ENCODE peak calls at places on chromosomes 7 and 10, in seven cellular contexts. Z is fibroblast of lung, Y is neuronal stem cell, U is H9, O is astrocyte, D is keratinocyte, L is mammary epithelial cell. I is an unnamed sample.
A peak's percentile ranks its signal among the peaks of the same experiment; 100 is the strongest.

GRCh38 chr10:128044186-128044585 is 82.0 kb downstream of the MKI67 start:
- DNase-seq in D (no peak), U (no peak), L (no peak), Y (no peak), Z (no peak), O (no peak), I (no peak)

GRCh38 chr10:17410907-17411306 is 43.5 kb downstream of the ST8SIA6 start:
- DNase-seq in Y (no peak), L (no peak), U (no peak), Z (no peak), D (no peak), O (no peak), I (no peak)

GRCh38 chr7:33905389-33906032 is at the start of gene BMPER:
- DNase-seq in O (no peak), Z (no peak), L (peak; percentile 37), U (peak; percentile 82), Y (peak; percentile 49), D (no peak), I (no peak)

GRCh38 chr10:121466424-121466823 is 131.8 kb downstream of the FGFR2 start:
- DNase-seq in L (no peak), D (no peak), U (no peak), Y (no peak), Z (no peak), O (no peak), I (no peak)

GRCh38 chr7:151191544-151191943 is 4.5 kb upstream of the ASB10 start:
- DNase-seq in D (no peak), Z (no peak), O (no peak), U (no peak), Y (no peak), L (no peak), I (no peak)

GRCh38 chr7:99446096-99446495 is 7.4 kb downstream of the CPSF4 start:
- DNase-seq in Z (no peak), U (no peak), Y (no peak), D (no peak), L (no peak), O (no peak), I (no peak)

GRCh38 chr7:55309040-55309991 is 55.8 kb upstream of the LANCL2 start:
- DNase-seq in U (no peak), Y (no peak), O (peak; percentile 2), Z (no peak), L (no peak), D (no peak), I (no peak)

GRCh38 chr10:18400201-18400910 is 251.0 kb downstream of the NSUN6 start:
- DNase-seq in L (no peak), U (peak; percentile 32), O (no peak), Y (no peak), Z (peak; percentile 52), D (no peak), I (no peak)

GRCh38 chr10:50851884-50852671 is 33.3 kb downstream of the A1CF start:
- DNase-seq in U (no peak), Z (no peak), D (no peak), L (no peak), O (no peak), Y (no peak), I (no peak)

GRCh38 chr7:97693586-97693985 is 38.3 kb upstream of the TAC1 start:
- DNase-seq in Y (no peak), U (no peak), O (no peak), L (no peak), D (no peak), Z (no peak), I (no peak)

GRCh38 chr10:15735766-15736165 is 16.0 kb upstream of the ITGA8 start:
- DNase-seq in U (no peak), Y (no peak), Z (peak; percentile 86), D (no peak), O (peak; percentile 6), L (no peak), I (no peak)

GRCh38 chr10:52533986-52534385 is 219.9 kb downstream of the DKK1 start:
- DNase-seq in D (no peak), L (peak; percentile 28), O (no peak), Y (no peak), U (no peak), Z (no peak), I (no peak)

GRCh38 chr10:21334891-21335696 is 190.4 kb downstream of the SKIDA1 start:
- DNase-seq in L (peak; percentile 89), D (peak; percentile 80), U (no peak), O (peak; percentile 92), Y (no peak), Z (peak; percentile 95), I (no peak)

GRCh38 chr7:106823631-106824030 is 41.5 kb upstream of the PIK3CG start:
- DNase-seq in Z (no peak), L (peak; percentile 97), O (peak; percentile 14), D (peak; percentile 68), U (no peak), Y (no peak), I (no peak)

GRCh38 chr10:123136806-123137642 is 1.3 kb downstream of the HMX3 start:
- DNase-seq in O (no peak), L (peak; percentile 52), Z (peak; percentile 23), D (no peak), Y (no peak), U (peak; percentile 76), I (no peak)

GRCh38 chr7:141213226-141213625 is 139.4 kb downstream of the TMEM178B start:
- DNase-seq in O (no peak), L (no peak), D (no peak), Z (no peak), Y (no peak), U (no peak), I (no peak)
- H3K27ac ChIP-seq in O (no peak overlapping the region), L (no peak overlapping the region), D (no peak overlapping the region), Z (no peak overlapping the region), Y (no peak overlapping the region), U (no peak overlapping the region), I (no peak overlapping the region)

GRCh38 chr7:1919539-1920265 is 249.6 kb downstream of the ELFN1 start:
- DNase-seq in L (no peak), O (no peak), D (no peak), Y (no peak), U (no peak), Z (peak; percentile 49), I (no peak)

GRCh38 chr7:1918881-1919525 is 248.9 kb downstream of the ELFN1 start:
- DNase-seq in L (no peak), O (no peak), Y (no peak), Z (no peak), D (no peak), U (no peak), I (no peak)

GRCh38 chr7:1917221-1918062 is 247.4 kb downstream of the ELFN1 start:
- DNase-seq in Z (peak; percentile 32), Y (no peak), D (no peak), L (no peak), U (no peak), O (peak; percentile 36), I (no peak)

GRCh38 chr7:1916621-1916970 is 246.5 kb downstream of the ELFN1 start:
- DNase-seq in U (no peak), O (no peak), L (no peak), Y (no peak), Z (no peak), D (no peak), I (no peak)

DNA sequence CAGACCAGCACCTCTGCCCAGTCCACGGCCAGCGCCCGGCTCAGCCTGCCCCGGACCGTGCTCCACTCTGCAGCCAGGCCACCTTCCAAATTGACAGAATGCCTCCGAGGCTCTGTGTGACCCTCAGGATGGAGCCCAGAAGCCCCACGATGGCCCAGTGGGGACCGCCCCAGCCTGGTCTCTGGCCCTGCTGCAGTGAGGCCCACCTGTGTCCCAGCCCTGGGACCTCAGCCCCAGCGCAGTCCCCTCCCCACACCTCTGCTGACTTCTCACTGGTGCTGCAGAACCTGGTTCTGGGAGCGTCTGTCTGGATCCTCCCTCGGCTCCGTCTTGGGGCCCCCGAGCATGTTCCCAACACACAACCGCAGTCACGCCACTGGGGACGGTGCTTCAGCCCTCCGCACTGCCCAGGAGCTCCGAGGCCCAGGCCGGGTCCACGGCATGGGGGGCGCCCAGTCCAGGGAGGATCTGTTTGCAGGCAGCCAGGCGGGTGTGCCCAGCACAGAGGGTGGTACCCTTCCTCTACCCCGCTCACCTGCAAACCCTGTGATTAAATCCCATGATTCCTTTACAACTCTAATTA is 248.1 kb downstream of the ELFN1 start:
- DNase-seq in L (no peak), D (no peak), O (no peak), Z (no peak), Y (no peak), U (no peak), I (no peak)
- H3K4me1 ChIP-seq in L (peaks cover 12% of the 10 kb centered on the region), D (peaks cover 11% of the 10 kb centered on the region), O (peaks cover 14% of the 10 kb centered on the region), Z (peaks cover 16% of the 10 kb centered on the region), Y (peaks cover 2% of the 10 kb centered on the region), U (no peaks in the 10 kb centered on the region), I (no peaks in the 10 kb centered on the region)

GRCh38 chr10:73585223-73585784 is 5.8 kb downstream of the USP54 start:
- DNase-seq in L (peak; percentile 48), Z (peak; percentile 26), U (no peak), O (peak; percentile 39), D (no peak), Y (no peak), I (no peak)
- H2AFZ ChIP-seq in L (no peak overlapping the region), Z (no peak overlapping the region), U (no peak overlapping the region), O (no peak overlapping the region), D (no peak overlapping the region), Y (no peak overlapping the region), I (no peak overlapping the region)

GRCh38 chr10:79232864-79233263 is 114.4 kb upstream of the PPIF start:
- DNase-seq in D (no peak), O (no peak), Y (no peak), L (no peak), U (no peak), Z (no peak), I (no peak)
- H3K27ac ChIP-seq in D (no peak overlapping the region), O (no peak overlapping the region), Y (no peak overlapping the region), L (no peak overlapping the region), U (no peak overlapping the region), Z (no peak overlapping the region), I (no peak overlapping the region)

DNA sequence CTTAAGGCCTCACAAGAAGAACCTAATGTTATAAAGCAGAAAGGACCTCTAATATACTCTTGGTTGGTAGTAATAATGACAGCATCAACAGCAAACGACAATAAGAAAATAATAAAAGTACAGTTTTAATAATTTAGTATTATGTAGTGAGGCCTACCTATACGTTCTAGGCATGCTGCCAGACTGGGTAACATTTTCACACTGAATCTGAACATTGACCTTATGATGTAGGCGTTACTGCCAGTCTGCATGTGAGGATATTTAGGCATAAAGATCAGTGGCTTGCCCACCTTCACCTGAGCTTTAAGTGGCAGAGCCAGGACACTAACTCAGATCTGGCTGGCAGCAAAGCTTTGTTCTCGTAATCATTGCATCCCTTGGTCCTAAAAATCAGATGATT is 2.5 kb downstream of the FGL2 start:
- DNase-seq in D (no peak), Z (no peak), Y (no peak), O (no peak), U (no peak), L (no peak), I (no peak)
- H3K4me1 ChIP-seq in D (peaks cover 3% of the 10 kb centered on the region), Z (no peaks in the 10 kb centered on the region), Y (peaks cover 3% of the 10 kb centered on the region), O (peaks cover 3% of the 10 kb centered on the region), U (peaks cover 2% of the 10 kb centered on the region), L (peaks cover 4% of the 10 kb centered on the region), I (peaks cover 50% of the 10 kb centered on the region)